ENCODE peak calls at places on chromosomes 2 and 18, in four cellular contexts. One of them, this sample, is unnamed.

GRCh38 chr2:165074884-165075283 is 119.6 kb upstream of the SLC38A11 start:
- DNase-seq in substantia nigra: no peak
- DNase-seq in choroid plexus epithelial cell: no peak
- DNase-seq in IMR-90: no peak
- DNase-seq in this sample: no peak

GRCh38 chr2:126669772-126670171 is 13.8 kb downstream of the GYPC start:
- DNase-seq in substantia nigra: no peak
- DNase-seq in choroid plexus epithelial cell: no peak
- DNase-seq in IMR-90: no peak
- DNase-seq in this sample: no peak

GRCh38 chr2:101515512-101515911 is 40.6 kb upstream of the RFX8 start:
- DNase-seq in substantia nigra: no peak
- DNase-seq in choroid plexus epithelial cell: peak
- DNase-seq in IMR-90: peak
- DNase-seq in this sample: peak

GRCh38 chr2:139790807-139791206 is 1010.6 kb upstream of the NXPH2 start:
- DNase-seq in substantia nigra: no peak
- DNase-seq in choroid plexus epithelial cell: peak
- DNase-seq in IMR-90: no peak
- DNase-seq in this sample: no peak

GRCh38 chr2:216302981-216303676 is 69.2 kb downstream of the MARCHF4 start:
- DNase-seq in substantia nigra: no peak
- DNase-seq in choroid plexus epithelial cell: peak
- DNase-seq in IMR-90: peak
- DNase-seq in this sample: no peak

GRCh38 chr2:96243843-96244242 is 22.0 kb downstream of the TMEM127 start:
- DNase-seq in substantia nigra: no peak
- DNase-seq in choroid plexus epithelial cell: no peak
- DNase-seq in IMR-90: no peak
- DNase-seq in this sample: no peak

GRCh38 chr2:133232556-133232955 is 335.7 kb downstream of the NCKAP5 start:
- DNase-seq in substantia nigra: no peak
- DNase-seq in choroid plexus epithelial cell: no peak
- DNase-seq in IMR-90: no peak
- DNase-seq in this sample: no peak

GRCh38 chr18:28175930-28176673 is 828 bp downstream of the CDH2 start:
- DNase-seq in substantia nigra: no peak
- DNase-seq in choroid plexus epithelial cell: peak
- DNase-seq in IMR-90: peak
- DNase-seq in this sample: no peak

GRCh38 chr2:31382452-31383120 is 32.0 kb downstream of the XDH start:
- DNase-seq in substantia nigra: no peak
- DNase-seq in choroid plexus epithelial cell: peak
- DNase-seq in IMR-90: peak
- DNase-seq in this sample: no peak

GRCh38 chr2:42138163-42139016 is 30.8 kb upstream of the EML4 start:
- DNase-seq in substantia nigra: no peak
- DNase-seq in choroid plexus epithelial cell: peak
- DNase-seq in IMR-90: peak
- DNase-seq in this sample: peak

This sample was measured in sciatic nerve.